ENCODE peak calls at places on chromosomes 3 and 15, in six cellular contexts. Z, I, S, V, Y and R are unnamed samples. For H3K27me3, the result is how much of the 10 kb centered on the place peaks cover.

GRCh38 chr3:127420825-127421224 is 133.0 kb upstream of the PRR20G start:
- DNase-seq in Z (no peak), I (no peak), S (no peak), V (peak), Y (no peak), R (no peak)

GRCh38 chr3:45915518-45916231 is 27.6 kb upstream of the CXCR6 start:
- DNase-seq in Z (no peak), I (no peak), S (no peak), V (no peak), Y (no peak), R (no peak)

GRCh38 chr3:177977381-177978158 is 558.7 kb upstream of the KCNMB2 start:
- DNase-seq in Z (no peak), I (no peak), S (no peak), V (no peak), Y (no peak), R (no peak)

GRCh38 chr15:76197703-76198455 is 113.4 kb downstream of the ETFA start:
- DNase-seq in Z (no peak), I (no peak), S (peak), V (peak), Y (no peak), R (no peak)

GRCh38 chr15:53346583-53346982 is 412.9 kb downstream of the WDR72 start:
- DNase-seq in Z (no peak), I (no peak), S (no peak), V (no peak), Y (no peak), R (no peak)

GRCh38 chr3:32109256-32109655 is 2.8 kb downstream of the GPD1L start:
- DNase-seq in Z (peak), I (peak), S (peak), V (peak), Y (peak), R (peak)

GRCh38 chr15:61205427-61205826 is 23.7 kb downstream of the RORA start:
- DNase-seq in Z (no peak), I (no peak), S (no peak), V (no peak), Y (no peak), R (no peak)

GRCh38 chr3:32455609-32456428 is 46.8 kb downstream of the CMTM6 start:
- DNase-seq in Z (no peak), I (no peak), S (no peak), V (peak), Y (no peak), R (no peak)

GRCh38 chr3:15069441-15069840 is 4.3 kb upstream of the MRPS25 start:
- DNase-seq in Z (no peak), I (no peak), S (no peak), V (no peak), Y (no peak), R (no peak)

GRCh38 chr3:5194341-5194740 is 6.8 kb downstream of the EDEM1 start:
- DNase-seq in Z (no peak), I (no peak), S (no peak), V (no peak), Y (no peak), R (no peak)

GRCh38 chr15:67809441-67809840 is 15.9 kb upstream of the SKOR1 start:
- DNase-seq in Z (no peak), I (no peak), S (no peak), V (no peak), Y (no peak), R (no peak)

GRCh38 chr3:128496602-128497304 is 3.8 kb upstream of the GATA2 start:
- DNase-seq in Z (no peak), I (peak), S (no peak), V (peak), Y (peak), R (peak)

DNA sequence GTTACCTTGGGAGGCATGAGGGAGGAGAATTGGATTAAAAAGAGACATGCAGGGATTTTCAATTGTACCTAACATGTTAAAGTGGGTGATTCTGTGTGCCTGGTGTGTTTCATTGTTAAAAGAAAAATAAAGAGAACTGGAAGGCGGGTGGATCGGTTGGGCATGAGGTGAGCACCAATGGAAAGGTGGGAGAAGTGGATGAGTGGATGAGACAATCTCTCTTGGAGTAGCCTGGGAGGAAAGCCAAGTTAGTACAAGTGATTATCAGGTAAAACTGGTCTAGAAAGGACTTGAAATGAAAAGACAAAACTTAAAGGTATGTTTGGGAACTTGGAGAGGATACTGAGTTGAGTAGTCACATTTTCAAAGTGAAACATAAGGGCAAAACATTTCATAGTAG is 12.1 kb downstream of the VEPH1 start:
- DNase-seq in Z (no peak), I (no peak), S (no peak), V (no peak), Y (no peak), R (no peak)
- H3K27me3 ChIP-seq in Z (under half), I (under half), S (under half), V (under half), Y (under half), R (under half)

GRCh38 chr3:103385991-103386390 is 951.2 kb downstream of the ZPLD1 start:
- DNase-seq in Z (no peak), I (peak), S (no peak), V (no peak), Y (no peak), R (no peak)
- TF ChIP-seq CTCF in Z (no peak), I (no peak), S (no peak), V (no peak), Y (no peak), R (no peak)

DNA sequence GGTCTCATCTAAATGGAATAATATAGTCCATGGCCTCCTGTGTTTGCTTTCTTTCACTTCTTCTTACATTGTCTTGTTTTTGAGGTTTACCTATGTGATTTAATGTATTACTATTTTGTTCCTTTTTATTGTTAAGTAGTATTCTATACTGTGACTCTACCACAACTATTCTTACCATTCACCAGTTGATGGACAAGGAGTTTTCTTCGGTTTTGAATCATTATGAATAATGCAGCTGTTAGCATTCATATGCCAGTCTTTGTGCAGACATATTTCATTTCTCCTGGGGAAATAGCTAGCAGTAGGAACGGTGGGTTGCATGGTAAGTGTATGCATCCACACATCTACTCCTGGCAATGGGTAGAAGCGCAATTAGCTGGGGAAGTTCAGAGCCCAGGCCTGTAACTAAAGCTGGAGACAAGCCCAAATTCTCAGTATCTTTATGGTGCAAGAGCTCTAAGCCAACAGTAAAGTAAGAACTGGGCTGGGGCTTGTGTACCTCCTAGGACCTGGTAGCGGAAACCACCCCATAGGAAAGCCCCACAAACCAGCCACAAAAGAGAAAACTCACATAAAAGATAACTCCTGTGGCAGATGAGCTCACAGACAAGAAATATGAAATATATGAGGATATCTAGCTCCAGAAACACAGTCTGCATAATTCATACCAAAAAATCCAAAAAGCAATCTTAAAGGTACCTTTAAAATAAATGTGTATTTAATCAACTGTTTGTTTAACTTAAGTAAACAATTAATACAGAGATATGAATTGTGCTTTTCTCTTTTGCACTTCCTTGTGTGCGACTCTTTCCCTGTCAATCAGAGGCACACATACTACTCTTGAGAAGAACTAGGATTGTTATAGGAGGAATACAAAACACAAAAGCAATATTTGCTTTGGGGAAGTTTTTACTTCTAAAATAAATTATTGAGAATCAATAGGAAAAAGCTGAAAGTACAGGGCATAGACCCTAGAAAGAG is 2.7 kb upstream of the CSTA start:
- DNase-seq in Z (no peak), I (no peak), S (no peak), V (no peak), Y (no peak), R (no peak)
- H3K27me3 ChIP-seq in Z (under half), I (under half), S (under half), V (under half), Y (under half), R (under half)

DNA sequence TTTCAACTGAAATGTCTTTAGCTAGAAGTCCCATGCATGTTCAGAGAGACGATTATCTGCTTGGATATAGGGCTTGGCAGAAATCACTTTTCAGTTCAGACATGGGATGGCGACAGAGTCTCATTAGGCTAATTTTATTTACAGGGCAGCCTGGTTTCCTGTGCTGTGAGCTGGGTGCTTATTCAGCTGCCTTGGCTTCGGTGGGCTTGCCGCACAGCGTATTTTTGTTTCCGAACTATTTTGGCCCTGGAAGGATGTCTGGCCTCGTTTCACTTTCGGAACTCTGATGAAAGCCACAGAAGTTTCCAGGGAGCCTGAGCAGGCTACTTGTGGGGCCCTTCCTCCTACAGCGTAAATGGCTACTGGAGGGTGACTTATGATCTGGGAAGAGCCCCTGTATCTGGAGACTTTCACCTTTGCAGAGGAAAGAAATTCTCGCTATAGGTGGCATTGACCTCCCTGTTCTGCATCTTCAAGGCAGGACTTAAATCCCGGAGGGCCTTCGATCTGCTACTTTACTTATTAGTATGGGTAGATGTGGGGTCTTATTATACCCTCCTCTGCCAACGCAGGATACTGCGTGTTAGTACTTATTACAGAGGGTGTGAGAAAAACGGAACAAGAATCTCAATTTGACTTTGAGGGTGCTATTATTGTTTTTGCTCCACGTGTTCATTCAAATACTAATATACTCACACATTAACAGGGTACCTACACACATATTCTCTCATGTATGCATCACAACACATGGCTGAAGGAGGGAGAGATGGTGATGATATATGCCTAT is 364.0 kb upstream of the RBMS3 start:
- DNase-seq in Z (peak), I (peak), S (peak), V (peak), Y (no peak), R (peak)
- TF ChIP-seq CTCF in Z (peak), I (peak), S (peak), V (peak), Y (peak), R (peak)

GRCh38 chr3:194802125-194802433 is 116.4 kb downstream of the FAM43A start:
- DNase-seq in Z (no peak), I (no peak), S (no peak), V (no peak), Y (no peak), R (no peak)
- H3K27me3 ChIP-seq in Z (under half), I (under half), S (under half), V (under half), Y (under half), R (under half)

GRCh38 chr15:101664303-101664913 is 12.2 kb upstream of the TM2D3 start:
- DNase-seq in Z (no peak), I (no peak), S (no peak), V (no peak), Y (no peak), R (peak)
- TF ChIP-seq CTCF in Z (no peak), I (peak), S (no peak), V (no peak), Y (no peak), R (peak)

GRCh38 chr3:170346481-170347125 is 10.9 kb upstream of the SKIL start:
- DNase-seq in Z (no peak), I (no peak), S (no peak), V (no peak), Y (no peak), R (no peak)

GRCh38 chr3:170350515-170351413 is 6.8 kb upstream of the SKIL start:
- DNase-seq in Z (no peak), I (no peak), S (no peak), V (no peak), Y (no peak), R (no peak)

DNA sequence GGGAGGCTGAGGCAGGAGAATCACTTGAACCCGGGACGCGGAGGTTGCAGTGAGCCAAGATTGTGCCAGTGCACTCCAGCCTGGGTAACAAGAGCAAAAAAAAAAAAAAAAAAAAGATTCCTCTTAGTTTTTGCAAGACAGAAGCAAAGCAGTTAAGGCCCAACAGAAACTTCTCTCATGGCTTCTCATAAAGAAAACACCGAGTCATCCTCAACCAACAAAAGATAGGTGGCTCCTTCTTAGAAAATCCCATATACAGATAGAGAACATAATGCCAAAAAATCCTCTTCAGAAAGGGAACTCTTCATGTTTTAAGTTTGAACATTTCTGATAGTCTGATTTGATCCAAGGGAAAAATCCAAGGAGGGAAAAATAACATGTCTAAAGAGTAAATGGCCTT is 12.5 kb upstream of the SKIL start:
- DNase-seq in Z (no peak), I (no peak), S (no peak), V (no peak), Y (no peak), R (no peak)
- H3K27me3 ChIP-seq in Z (under half), I (under half), S (under half), V (under half), Y (under half), R (under half)

GRCh38 chr3:171044384-171044783 is 17.9 kb upstream of the SLC2A2 start:
- DNase-seq in Z (no peak), I (no peak), S (no peak), V (no peak), Y (no peak), R (no peak)

GRCh38 chr3:171054921-171055320 is 28.4 kb upstream of the SLC2A2 start:
- DNase-seq in Z (no peak), I (no peak), S (no peak), V (no peak), Y (no peak), R (no peak)

GRCh38 chr3:171044828-171045793 is 18.6 kb upstream of the SLC2A2 start:
- DNase-seq in Z (no peak), I (no peak), S (no peak), V (no peak), Y (no peak), R (no peak)

GRCh38 chr3:171054231-171054630 is 27.7 kb upstream of the SLC2A2 start:
- DNase-seq in Z (no peak), I (no peak), S (no peak), V (no peak), Y (no peak), R (no peak)

GRCh38 chr3:171049831-171050444 is 23.4 kb upstream of the SLC2A2 start:
- DNase-seq in Z (no peak), I (peak), S (peak), V (peak), Y (peak), R (peak)
- TF ChIP-seq CTCF in Z (peak), I (peak), S (peak), V (peak), Y (peak), R (peak)

GRCh38 chr3:182300266-182300665 is 493.0 kb upstream of the ATP11B start:
- DNase-seq in Z (no peak), I (no peak), S (no peak), V (no peak), Y (no peak), R (no peak)
- H3K27me3 ChIP-seq in Z (under half), I (under half), S (under half), V (under half), Y (under half), R (under half)